ENCODE peak calls at places on chromosomes 6 and 20, in nine cellular contexts. H is B cell; J is left ventricle myocardium inferior; L is endothelial cell of umbilical vein; E is uterus; C is BJ; V is AG04450; S is CD8-positive, alpha-beta T cell; B is SK-N-SH. G is an unnamed sample.

GRCh38 chr20:49612127-49612738 is 44.3 kb upstream of the PTGIS start:
- DNase-seq in H (no peak), J (peak), L (no peak), E (no peak), C (no peak), V (no peak), S (no peak), B (no peak), G (no peak)

GRCh38 chr20:40584128-40584819 is 104.8 kb downstream of the MAFB start:
- DNase-seq in H (no peak), J (peak), L (no peak), E (peak), C (no peak), V (no peak), S (no peak), B (no peak), G (no peak)

GRCh38 chr20:21682576-21682975 is 22.9 kb upstream of the PAX1 start:
- DNase-seq in H (no peak), J (no peak), L (no peak), E (no peak), C (no peak), V (no peak), S (no peak), B (no peak), G (no peak)

GRCh38 chr6:83311231-83311630 is 118.1 kb downstream of the RWDD2A start:
- DNase-seq in H (no peak), J (no peak), L (no peak), E (no peak), C (peak), V (no peak), S (no peak), B (no peak), G (no peak)

GRCh38 chr6:117548797-117549301 is 53.5 kb downstream of the GOPC start:
- DNase-seq in H (no peak), J (no peak), L (peak), E (no peak), C (no peak), V (no peak), S (no peak), B (no peak), G (no peak)

GRCh38 chr6:4607793-4608192 is 168.4 kb upstream of the CDYL start:
- DNase-seq in H (no peak), J (no peak), L (no peak), E (no peak), C (no peak), V (no peak), S (no peak), B (no peak), G (no peak)

GRCh38 chr6:7183707-7184106 is 75.9 kb downstream of the RREB1 start:
- DNase-seq in H (no peak), J (no peak), L (no peak), E (no peak), C (no peak), V (no peak), S (no peak), B (no peak), G (no peak)

GRCh38 chr6:85675030-85675819 is 32.5 kb upstream of the SYNCRIP start:
- DNase-seq in H (no peak), J (no peak), L (peak), E (no peak), C (no peak), V (no peak), S (no peak), B (no peak), G (no peak)

GRCh38 chr6:150922137-150922536 is 56.6 kb downstream of the MTHFD1L start:
- DNase-seq in H (no peak), J (no peak), L (no peak), E (no peak), C (no peak), V (no peak), S (no peak), B (no peak), G (no peak)

GRCh38 chr6:169944415-169944814 is 193.0 kb downstream of the ERMARD start:
- DNase-seq in H (no peak), J (no peak), L (peak), E (no peak), C (no peak), V (no peak), S (no peak), B (no peak), G (no peak)

GRCh38 chr20:1242530-1242929 is 16.7 kb downstream of the RAD21L1 start:
- DNase-seq in H (no peak), J (no peak), L (peak), E (no peak), C (peak), V (peak), S (no peak), B (no peak), G (no peak)

GRCh38 chr6:79864001-79864400 is 83.4 kb downstream of the ELOVL4 start:
- DNase-seq in H (no peak), J (no peak), L (no peak), E (no peak), C (no peak), V (no peak), S (no peak), B (no peak), G (no peak)

GRCh38 chr6:128064540-128064895 is 163.7 kb upstream of the THEMIS start:
- DNase-seq in H (no peak), J (no peak), L (no peak), E (no peak), C (no peak), V (no peak), S (no peak), B (no peak), G (no peak)

GRCh38 chr6:15770347-15771143 is 107.7 kb upstream of the DTNBP1 start:
- DNase-seq in H (no peak), J (no peak), L (no peak), E (no peak), C (no peak), V (no peak), S (no peak), B (no peak), G (peak)
- TF ChIP-seq CTCF in H (no peak), J (peak), L (no peak), E (no peak), C (no peak), V (no peak), S (no peak), B (no peak), G (peak)

DNA sequence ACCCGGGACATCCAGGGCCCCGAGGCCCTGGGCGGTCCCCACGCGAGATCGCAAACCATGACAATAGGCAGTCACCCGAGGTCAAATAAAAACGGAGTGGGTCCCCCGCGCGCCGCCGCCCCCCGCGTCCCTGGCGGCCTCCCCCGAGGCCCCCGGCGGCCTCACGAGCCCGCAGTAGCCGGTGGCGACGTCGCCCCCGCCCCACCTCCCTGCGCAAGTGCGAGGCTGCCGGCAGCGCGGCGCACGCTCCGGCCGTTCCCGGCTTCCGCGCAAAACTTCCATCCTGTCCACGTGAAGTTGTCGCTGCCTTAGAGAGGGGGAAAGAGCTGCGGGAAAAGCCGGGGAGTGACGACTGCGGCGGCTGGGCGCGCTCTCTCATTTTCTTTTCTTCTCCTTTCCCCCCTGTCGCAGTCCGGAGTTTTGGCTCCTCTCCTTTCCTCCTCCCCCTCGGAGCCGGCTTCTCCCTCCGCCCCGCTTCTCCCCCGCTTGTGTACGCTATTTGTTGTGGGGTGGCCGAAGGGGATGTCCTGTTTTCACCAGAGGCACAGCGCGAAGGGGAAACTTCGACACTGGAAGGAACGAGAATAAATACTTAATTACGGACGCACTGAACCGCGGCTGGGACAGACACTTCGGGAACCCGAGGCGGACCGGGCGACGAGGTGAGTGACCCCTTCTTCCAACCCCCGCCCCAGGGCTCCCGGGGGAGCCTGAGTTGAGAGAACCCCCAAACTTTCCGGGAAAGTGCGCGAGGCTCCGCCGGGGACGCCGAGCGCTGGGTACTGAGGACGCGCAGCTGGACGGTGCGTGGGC is at the start of gene EYA4:
- DNase-seq in H (no peak), J (peak), L (no peak), E (no peak), C (no peak), V (no peak), S (no peak), B (peak), G (peak)
- TF ChIP-seq CTCF in H (no peak), J (no peak), L (no peak), E (no peak), C (no peak), V (peak), S (no peak), B (no peak), G (no peak)

DNA sequence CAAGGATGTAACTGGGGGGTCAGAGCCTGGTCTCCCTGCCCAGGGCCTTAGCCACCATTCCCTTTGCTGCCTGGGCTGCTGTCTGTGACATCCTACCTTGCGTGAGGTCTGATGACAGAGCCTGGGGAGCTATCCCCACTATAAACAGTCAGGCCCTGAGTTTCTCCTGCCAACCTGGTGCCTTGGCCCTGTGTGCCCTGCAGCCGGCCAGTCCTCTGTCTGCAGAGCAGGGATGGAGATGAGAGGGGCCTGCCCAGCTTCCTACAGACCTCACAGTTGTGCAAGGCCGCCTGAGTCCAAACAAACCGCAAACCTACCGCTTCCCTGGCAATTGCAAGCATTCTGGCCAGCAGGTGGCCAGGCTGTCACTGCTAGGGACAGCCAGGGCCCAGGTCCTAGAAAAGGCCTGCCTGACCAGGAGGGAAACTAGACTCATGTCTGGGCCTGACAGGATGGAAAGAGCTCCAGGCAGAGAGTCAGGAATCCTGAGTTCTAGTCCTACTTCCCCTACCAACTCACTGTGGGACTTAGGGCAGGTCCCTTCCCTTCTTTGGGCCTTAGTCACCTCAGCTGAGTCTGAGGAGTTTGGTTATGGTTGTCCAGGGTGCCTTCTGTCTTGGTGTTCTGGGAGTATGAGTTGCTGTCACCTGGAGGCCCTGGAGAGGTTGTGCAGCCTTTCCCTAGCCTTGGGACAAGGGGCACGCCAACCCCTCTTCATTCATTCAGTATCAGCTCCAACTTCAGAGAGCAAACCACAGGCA is 86.2 kb downstream of the VEGFA start:
- DNase-seq in H (no peak), J (no peak), L (peak), E (no peak), C (no peak), V (no peak), S (no peak), B (peak), G (no peak)
- TF ChIP-seq CTCF in H (no peak), J (peak), L (peak), E (no peak), C (peak), V (peak), S (no peak), B (peak), G (no peak)

DNA sequence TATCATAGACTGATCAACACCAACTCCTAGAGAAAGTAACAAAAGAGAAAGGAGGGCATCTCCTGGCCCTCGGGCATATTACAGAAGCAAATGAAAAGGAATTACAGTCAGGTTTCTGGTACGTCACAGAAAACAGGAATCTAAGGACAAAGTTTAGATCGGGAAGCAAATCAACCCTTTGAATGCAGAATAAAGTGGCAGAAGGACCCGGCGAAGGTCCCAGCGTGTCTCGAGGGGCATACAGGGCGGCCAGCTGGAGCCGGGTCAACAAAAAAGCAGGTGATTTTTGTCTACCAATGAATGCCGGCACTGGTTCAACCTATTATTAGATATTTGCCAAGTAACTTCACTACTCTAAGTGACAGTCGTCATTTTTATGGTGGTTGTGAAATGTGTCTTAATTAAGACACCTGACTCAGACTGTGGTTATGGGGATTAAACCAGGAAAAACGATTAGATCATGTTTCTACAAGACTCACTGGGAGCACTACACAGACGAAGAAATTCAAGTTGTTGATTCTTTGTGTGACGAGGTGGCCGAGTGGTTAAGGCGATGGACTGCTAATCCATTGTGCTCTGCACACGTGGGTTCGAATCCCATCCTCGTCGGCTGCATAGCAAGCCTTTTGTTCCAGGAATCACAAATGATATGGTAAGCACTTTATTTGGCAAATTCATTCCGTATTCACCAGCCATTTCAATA is 12.4 kb upstream of the ZSCAN9 start:
- DNase-seq in H (no peak), J (no peak), L (peak), E (no peak), C (peak), V (peak), S (no peak), B (peak), G (peak)
- TF ChIP-seq CTCF in H (no peak), J (no peak), L (no peak), E (no peak), C (no peak), V (no peak), S (no peak), B (peak), G (no peak)

GRCh38 chr6:166707045-166707444 is 80.0 kb upstream of the RPS6KA2 start:
- DNase-seq in H (no peak), J (peak), L (peak), E (no peak), C (no peak), V (no peak), S (no peak), B (peak), G (peak)
- TF ChIP-seq CTCF in H (no peak), J (peak), L (peak), E (no peak), C (peak), V (peak), S (no peak), B (peak), G (peak)